ENCODE peak calls at places on chromosomes 3 and 15, in ten cellular contexts. One of them, this sample, is unnamed.

GRCh38 chr15:68318931-68319909 is 41.7 kb downstream of the FEM1B start:
- DNase-seq in ovary: peak; percentile 25
- DNase-seq in gastrocnemius medialis: no peak
- DNase-seq in right lobe of liver: no peak
- DNase-seq in left ventricle myocardium inferior: no peak
- DNase-seq in PC-3: no peak
- DNase-seq in left lung: peak; percentile 55
- DNase-seq in endothelial cell of umbilical vein: no peak
- DNase-seq in psoas muscle: no peak
- DNase-seq in small intestine: no peak
- DNase-seq in this sample: no peak

GRCh38 chr3:116314476-116314875 is 130.8 kb downstream of the LSAMP start:
- DNase-seq in ovary: no peak
- DNase-seq in gastrocnemius medialis: no peak
- DNase-seq in right lobe of liver: no peak
- DNase-seq in left ventricle myocardium inferior: no peak
- DNase-seq in PC-3: no peak
- DNase-seq in left lung: no peak
- DNase-seq in endothelial cell of umbilical vein: no peak
- DNase-seq in psoas muscle: no peak
- DNase-seq in small intestine: no peak
- DNase-seq in this sample: no peak

GRCh38 chr3:14203521-14204079 is 25.0 kb downstream of the LSM3 start:
- DNase-seq in ovary: peak; percentile 74
- DNase-seq in gastrocnemius medialis: peak; percentile 48
- DNase-seq in right lobe of liver: peak; percentile 48
- DNase-seq in left ventricle myocardium inferior: no peak
- DNase-seq in PC-3: peak; percentile 77
- DNase-seq in left lung: no peak
- DNase-seq in endothelial cell of umbilical vein: peak; percentile 72
- DNase-seq in psoas muscle: peak; percentile 58
- DNase-seq in small intestine: peak; percentile 88
- DNase-seq in this sample: peak; percentile 62

GRCh38 chr15:67927501-67928156 is 87.8 kb upstream of the RNU6-1 start:
- DNase-seq in ovary: peak; percentile 87
- DNase-seq in gastrocnemius medialis: no peak
- DNase-seq in right lobe of liver: no peak
- DNase-seq in left ventricle myocardium inferior: peak; percentile 68
- DNase-seq in PC-3: peak; percentile 28
- DNase-seq in left lung: no peak
- DNase-seq in endothelial cell of umbilical vein: no peak
- DNase-seq in psoas muscle: no peak
- DNase-seq in small intestine: peak; percentile 61
- DNase-seq in this sample: no peak

GRCh38 chr3:17605032-17605431 is 137.4 kb downstream of the TBC1D5 start:
- DNase-seq in ovary: no peak
- DNase-seq in gastrocnemius medialis: no peak
- DNase-seq in right lobe of liver: no peak
- DNase-seq in left ventricle myocardium inferior: no peak
- DNase-seq in PC-3: peak; percentile 92
- DNase-seq in left lung: no peak
- DNase-seq in endothelial cell of umbilical vein: peak; percentile 50
- DNase-seq in psoas muscle: no peak
- DNase-seq in small intestine: no peak
- DNase-seq in this sample: peak; percentile 77

GRCh38 chr15:64892850-64893403 is 18.8 kb upstream of the ANKDD1A start:
- DNase-seq in ovary: no peak
- DNase-seq in gastrocnemius medialis: no peak
- DNase-seq in right lobe of liver: no peak
- DNase-seq in left ventricle myocardium inferior: peak; percentile 11
- DNase-seq in PC-3: no peak
- DNase-seq in left lung: no peak
- DNase-seq in endothelial cell of umbilical vein: no peak
- DNase-seq in psoas muscle: no peak
- DNase-seq in small intestine: no peak
- DNase-seq in this sample: no peak

GRCh38 chr3:42501681-42502428 is 588 bp upstream of the VIPR1 start:
- DNase-seq in ovary: no peak
- DNase-seq in gastrocnemius medialis: no peak
- DNase-seq in right lobe of liver: peak; percentile 76
- DNase-seq in left ventricle myocardium inferior: peak; percentile 50
- DNase-seq in PC-3: peak; percentile 65
- DNase-seq in left lung: peak; percentile 90
- DNase-seq in endothelial cell of umbilical vein: peak; percentile 50
- DNase-seq in psoas muscle: peak; percentile 51
- DNase-seq in small intestine: peak; percentile 83
- DNase-seq in this sample: no peak

GRCh38 chr15:29638781-29639180 is 183.5 kb downstream of the TJP1 start:
- DNase-seq in ovary: no peak
- DNase-seq in gastrocnemius medialis: no peak
- DNase-seq in right lobe of liver: no peak
- DNase-seq in left ventricle myocardium inferior: no peak
- DNase-seq in PC-3: peak; percentile 68
- DNase-seq in left lung: no peak
- DNase-seq in endothelial cell of umbilical vein: no peak
- DNase-seq in psoas muscle: no peak
- DNase-seq in small intestine: no peak
- DNase-seq in this sample: no peak

GRCh38 chr3:62636235-62636826 is 238.9 kb downstream of the CADPS start:
- DNase-seq in ovary: no peak
- DNase-seq in gastrocnemius medialis: no peak
- DNase-seq in right lobe of liver: no peak
- DNase-seq in left ventricle myocardium inferior: no peak
- DNase-seq in PC-3: no peak
- DNase-seq in left lung: no peak
- DNase-seq in endothelial cell of umbilical vein: no peak
- DNase-seq in psoas muscle: no peak
- DNase-seq in small intestine: no peak
- DNase-seq in this sample: no peak

GRCh38 chr3:105907790-105908189 is 39.0 kb upstream of the CBLB start:
- DNase-seq in ovary: no peak
- DNase-seq in gastrocnemius medialis: no peak
- DNase-seq in right lobe of liver: no peak
- DNase-seq in left ventricle myocardium inferior: no peak
- DNase-seq in PC-3: no peak
- DNase-seq in left lung: no peak
- DNase-seq in endothelial cell of umbilical vein: no peak
- DNase-seq in psoas muscle: no peak
- DNase-seq in small intestine: no peak
- DNase-seq in this sample: no peak

GRCh38 chr3:133301731-133302130 is 98.1 kb upstream of the BFSP2 start:
- DNase-seq in ovary: no peak
- DNase-seq in gastrocnemius medialis: no peak
- DNase-seq in right lobe of liver: no peak
- DNase-seq in left ventricle myocardium inferior: no peak
- DNase-seq in PC-3: no peak
- DNase-seq in left lung: no peak
- DNase-seq in endothelial cell of umbilical vein: peak; percentile 40
- DNase-seq in psoas muscle: no peak
- DNase-seq in small intestine: no peak
- DNase-seq in this sample: no peak

GRCh38 chr3:49311283-49311682 is 28.6 kb downstream of the USP4 start:
- DNase-seq in ovary: no peak
- DNase-seq in gastrocnemius medialis: no peak
- DNase-seq in right lobe of liver: no peak
- DNase-seq in left ventricle myocardium inferior: no peak
- DNase-seq in PC-3: no peak
- DNase-seq in left lung: no peak
- DNase-seq in endothelial cell of umbilical vein: no peak
- DNase-seq in psoas muscle: no peak
- DNase-seq in small intestine: no peak
- DNase-seq in this sample: no peak

GRCh38 chr3:101646726-101647125 is 30.2 kb downstream of the ZBTB11 start:
- DNase-seq in ovary: no peak
- DNase-seq in gastrocnemius medialis: no peak
- DNase-seq in right lobe of liver: no peak
- DNase-seq in left ventricle myocardium inferior: no peak
- DNase-seq in PC-3: peak; percentile 70
- DNase-seq in left lung: no peak
- DNase-seq in endothelial cell of umbilical vein: no peak
- DNase-seq in psoas muscle: no peak
- DNase-seq in small intestine: no peak
- DNase-seq in this sample: no peak

GRCh38 chr3:174229916-174230315 is 629.2 kb upstream of the NAALADL2 start:
- DNase-seq in ovary: no peak
- DNase-seq in gastrocnemius medialis: no peak
- DNase-seq in right lobe of liver: no peak
- DNase-seq in left ventricle myocardium inferior: no peak
- DNase-seq in PC-3: no peak
- DNase-seq in left lung: no peak
- DNase-seq in endothelial cell of umbilical vein: no peak
- DNase-seq in psoas muscle: no peak
- DNase-seq in small intestine: no peak
- DNase-seq in this sample: no peak

GRCh38 chr3:63279000-63279366 is 875 bp downstream of the SYNPR start:
- DNase-seq in ovary: no peak
- DNase-seq in gastrocnemius medialis: no peak
- DNase-seq in right lobe of liver: no peak
- DNase-seq in left ventricle myocardium inferior: no peak
- DNase-seq in PC-3: no peak
- DNase-seq in left lung: no peak
- DNase-seq in endothelial cell of umbilical vein: no peak
- DNase-seq in psoas muscle: no peak
- DNase-seq in small intestine: no peak
- DNase-seq in this sample: no peak

DNA sequence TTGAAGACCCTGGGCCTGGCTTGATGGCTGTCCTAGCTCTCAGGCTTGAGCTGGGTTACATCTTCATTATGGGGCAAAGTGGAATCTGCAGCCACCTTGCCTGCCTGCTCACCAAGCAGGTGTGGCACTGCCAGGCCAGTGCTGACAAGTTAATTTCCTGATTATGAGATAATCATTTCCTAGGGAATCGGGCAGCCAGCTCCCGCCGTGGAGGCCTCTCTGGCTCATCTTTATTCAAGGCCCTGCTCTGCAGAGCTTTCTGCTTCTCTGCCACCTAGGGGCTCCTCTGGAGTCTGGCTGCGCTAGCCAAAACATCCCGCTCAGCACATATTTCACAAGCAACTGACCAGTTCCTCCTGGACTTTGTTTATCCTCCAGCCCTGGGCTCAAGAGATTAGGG is 9.9 kb downstream of the LOXL1 start:
- DNase-seq in ovary: peak; percentile 75
- DNase-seq in gastrocnemius medialis: no peak
- DNase-seq in right lobe of liver: no peak
- DNase-seq in left ventricle myocardium inferior: no peak
- DNase-seq in PC-3: no peak
- DNase-seq in left lung: no peak
- DNase-seq in endothelial cell of umbilical vein: no peak
- DNase-seq in psoas muscle: no peak
- DNase-seq in small intestine: peak; percentile 48
- DNase-seq in this sample: peak; percentile 26
- H3K4me1 ChIP-seq in ovary: peaks cover 10% of the 10 kb centered on the region
- H3K4me1 ChIP-seq in gastrocnemius medialis: no peaks in the 10 kb centered on the region
- H3K4me1 ChIP-seq in right lobe of liver: no peaks in the 10 kb centered on the region
- H3K4me1 ChIP-seq in left ventricle myocardium inferior: peaks cover 56% of the 10 kb centered on the region
- H3K4me1 ChIP-seq in PC-3: peaks cover 90% of the 10 kb centered on the region
- H3K4me1 ChIP-seq in left lung: peaks cover 11% of the 10 kb centered on the region
- H3K4me1 ChIP-seq in endothelial cell of umbilical vein: peaks cover 24% of the 10 kb centered on the region
- H3K4me1 ChIP-seq in psoas muscle: no peaks in the 10 kb centered on the region
- H3K4me1 ChIP-seq in small intestine: no peaks in the 10 kb centered on the region
- H3K4me1 ChIP-seq in this sample: peaks cover 97% of the 10 kb centered on the region

DNA sequence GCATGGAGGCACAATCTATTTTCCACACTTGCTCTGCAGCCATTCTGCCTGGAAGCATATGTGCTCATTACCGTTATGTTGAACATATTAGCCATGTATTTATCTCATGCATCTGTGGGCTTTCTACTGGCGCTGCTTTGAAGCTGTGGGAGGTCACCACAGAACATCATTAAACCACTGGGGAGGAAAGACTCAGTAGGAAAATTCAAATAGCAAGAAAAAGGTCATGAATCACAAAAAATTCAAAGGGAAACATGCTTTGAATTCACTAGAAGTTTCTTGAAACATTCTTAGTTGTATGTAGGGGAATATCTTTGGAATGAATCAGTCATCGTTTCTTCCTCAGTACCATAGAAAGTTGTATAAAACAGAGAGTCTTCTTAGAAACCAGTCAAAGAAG is 652.6 kb downstream of the EDEM1 start:
- DNase-seq in ovary: no peak
- DNase-seq in gastrocnemius medialis: no peak
- DNase-seq in right lobe of liver: no peak
- DNase-seq in left ventricle myocardium inferior: no peak
- DNase-seq in PC-3: no peak
- DNase-seq in left lung: no peak
- DNase-seq in endothelial cell of umbilical vein: no peak
- DNase-seq in psoas muscle: no peak
- DNase-seq in small intestine: no peak
- DNase-seq in this sample: no peak
- H3K9me3 ChIP-seq in ovary: no peaks in the 10 kb centered on the region
- H3K9me3 ChIP-seq in gastrocnemius medialis: no peaks in the 10 kb centered on the region
- H3K9me3 ChIP-seq in right lobe of liver: no peaks in the 10 kb centered on the region
- H3K9me3 ChIP-seq in left ventricle myocardium inferior: peaks cover 6% of the 10 kb centered on the region
- H3K9me3 ChIP-seq in PC-3: no peaks in the 10 kb centered on the region
- H3K9me3 ChIP-seq in left lung: no peaks in the 10 kb centered on the region
- H3K9me3 ChIP-seq in endothelial cell of umbilical vein: peaks cover 1% of the 10 kb centered on the region
- H3K9me3 ChIP-seq in psoas muscle: no peaks in the 10 kb centered on the region
- H3K9me3 ChIP-seq in small intestine: no peaks in the 10 kb centered on the region
- H3K9me3 ChIP-seq in this sample: no peaks in the 10 kb centered on the region

GRCh38 chr3:147405552-147406254 is 640 bp downstream of the ZIC4 start:
- DNase-seq in ovary: no peak
- DNase-seq in gastrocnemius medialis: no peak
- DNase-seq in right lobe of liver: no peak
- DNase-seq in left ventricle myocardium inferior: no peak
- DNase-seq in PC-3: no peak
- DNase-seq in left lung: no peak
- DNase-seq in endothelial cell of umbilical vein: no peak
- DNase-seq in psoas muscle: no peak
- DNase-seq in small intestine: no peak
- DNase-seq in this sample: no peak
- H3K4me1 ChIP-seq in ovary: peaks cover 7% of the 10 kb centered on the region
- H3K4me1 ChIP-seq in gastrocnemius medialis: peaks cover 8% of the 10 kb centered on the region
- H3K4me1 ChIP-seq in right lobe of liver: no peaks in the 10 kb centered on the region
- H3K4me1 ChIP-seq in left ventricle myocardium inferior: peaks cover 33% of the 10 kb centered on the region
- H3K4me1 ChIP-seq in PC-3: no peaks in the 10 kb centered on the region
- H3K4me1 ChIP-seq in left lung: peaks cover 14% of the 10 kb centered on the region
- H3K4me1 ChIP-seq in endothelial cell of umbilical vein: peaks cover 3% of the 10 kb centered on the region
- H3K4me1 ChIP-seq in psoas muscle: peaks cover 2% of the 10 kb centered on the region
- H3K4me1 ChIP-seq in small intestine: no peaks in the 10 kb centered on the region
- H3K4me1 ChIP-seq in this sample: no peaks in the 10 kb centered on the region

DNA sequence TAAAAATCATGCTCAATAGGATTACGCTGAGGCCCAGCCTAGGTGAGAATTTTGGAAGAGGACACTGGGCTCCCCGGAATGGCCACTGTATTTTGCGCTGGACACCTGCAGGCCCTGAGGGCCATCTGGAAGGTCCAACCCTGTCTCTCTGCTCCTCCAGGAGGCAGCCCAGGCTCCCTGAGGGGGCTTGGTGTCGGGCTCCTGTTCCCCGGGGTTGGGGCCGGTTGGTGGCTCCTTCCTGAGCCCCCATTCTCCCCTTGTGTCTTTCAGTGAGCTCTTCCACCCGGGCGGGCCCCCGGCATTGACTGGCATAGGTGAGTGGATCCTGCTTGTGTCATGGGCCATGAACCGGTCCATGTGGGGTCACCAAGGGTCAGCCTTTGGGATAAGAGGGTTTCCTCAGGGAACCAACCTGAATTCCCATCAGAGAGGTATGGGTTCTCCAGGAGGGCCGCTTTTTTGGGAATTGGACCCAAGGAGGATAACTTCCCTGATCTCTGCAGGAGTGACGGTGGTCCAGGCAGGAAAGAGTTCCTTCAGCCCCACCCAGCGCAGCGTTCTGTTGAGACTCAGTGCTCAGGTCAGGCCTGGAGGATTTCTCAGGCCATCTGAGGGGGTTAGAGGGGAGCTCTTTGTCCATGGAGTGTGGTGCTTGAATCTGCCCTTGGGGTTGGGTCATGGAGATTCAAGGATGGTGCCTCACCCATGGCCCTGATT is 187.8 kb downstream of the UBE3A start:
- DNase-seq in ovary: peak; percentile 20
- DNase-seq in gastrocnemius medialis: no peak
- DNase-seq in right lobe of liver: no peak
- DNase-seq in left ventricle myocardium inferior: peak; percentile 4
- DNase-seq in PC-3: no peak
- DNase-seq in left lung: peak; percentile 54
- DNase-seq in endothelial cell of umbilical vein: no peak
- DNase-seq in psoas muscle: peak; percentile 4
- DNase-seq in small intestine: no peak
- DNase-seq in this sample: no peak
- H3K9me3 ChIP-seq in ovary: no peaks in the 10 kb centered on the region
- H3K9me3 ChIP-seq in gastrocnemius medialis: no peaks in the 10 kb centered on the region
- H3K9me3 ChIP-seq in right lobe of liver: no peaks in the 10 kb centered on the region
- H3K9me3 ChIP-seq in left ventricle myocardium inferior: peaks cover 57% of the 10 kb centered on the region
- H3K9me3 ChIP-seq in PC-3: peaks cover 6% of the 10 kb centered on the region
- H3K9me3 ChIP-seq in left lung: no peaks in the 10 kb centered on the region
- H3K9me3 ChIP-seq in endothelial cell of umbilical vein: peaks cover 4% of the 10 kb centered on the region
- H3K9me3 ChIP-seq in psoas muscle: peaks cover 9% of the 10 kb centered on the region
- H3K9me3 ChIP-seq in small intestine: peaks cover 2% of the 10 kb centered on the region
- H3K9me3 ChIP-seq in this sample: no peaks in the 10 kb centered on the region

This sample was measured in PC-9.